ENCODE peak calls at places on chromosomes 2 and 18, in four cellular contexts. S, N, O and H are unnamed samples. For H3K36me3, the result is how much of the 10 kb centered on the place peaks cover.

GRCh38 chr2:96730212-96730611 is 9.7 kb downstream of the LMAN2L start:
- DNase-seq in N (no peak), S (no peak), O (no peak), H (no peak)

GRCh38 chr2:226661789-226662545 is 137.7 kb downstream of the IRS1 start:
- DNase-seq in O (peak), S (peak), N (no peak), H (no peak)

GRCh38 chr18:66833646-66834045 is 229.8 kb upstream of the CDH19 start:
- DNase-seq in O (no peak), N (no peak), S (no peak), H (no peak)

GRCh38 chr18:51196116-51196810 is 1.2 kb downstream of the MEX3C start:
- DNase-seq in N (peak), O (peak), S (peak), H (peak)

GRCh38 chr18:79742076-79742475 is 55.7 kb upstream of the KCNG2 start:
- DNase-seq in O (peak), S (no peak), N (no peak), H (no peak)

GRCh38 chr18:46660955-46661749 is 4.1 kb upstream of the LOXHD1 start:
- DNase-seq in S (no peak), N (no peak), O (no peak), H (no peak)

GRCh38 chr2:163692611-163693482 is 43.0 kb downstream of the FIGN start:
- DNase-seq in N (no peak), O (no peak), S (no peak), H (no peak)

GRCh38 chr2:7748717-7749415 is 831.7 kb downstream of the RNF144A start:
- DNase-seq in N (no peak), O (no peak), S (no peak), H (no peak)

GRCh38 chr2:237864030-237864931 is 4.9 kb downstream of the RAMP1 start:
- DNase-seq in N (peak), O (peak), S (peak), H (no peak)

GRCh38 chr2:23651187-23651983 is 266.4 kb downstream of the KLHL29 start:
- DNase-seq in O (no peak), N (no peak), S (no peak), H (no peak)

GRCh38 chr2:37692731-37693130 is 21.3 kb upstream of the CDC42EP3 start:
- DNase-seq in O (no peak), S (no peak), N (no peak), H (no peak)

GRCh38 chr2:170567427-170567826 is 147.7 kb upstream of the SP5 start:
- DNase-seq in N (no peak), O (no peak), S (no peak), H (no peak)

GRCh38 chr18:36811430-36811829 is 17.4 kb downstream of the TPGS2 start:
- DNase-seq in N (no peak), O (peak), S (no peak), H (no peak)

GRCh38 chr18:36812686-36813085 is 16.1 kb downstream of the TPGS2 start:
- DNase-seq in O (no peak), S (no peak), N (no peak), H (no peak)

GRCh38 chr18:36811955-36812354 is 16.8 kb downstream of the TPGS2 start:
- DNase-seq in N (no peak), S (no peak), O (no peak), H (no peak)

GRCh38 chr18:36808681-36809080 is 20.1 kb downstream of the TPGS2 start:
- DNase-seq in S (no peak), N (no peak), O (no peak), H (no peak)

GRCh38 chr18:36809590-36810381 is 19.0 kb downstream of the TPGS2 start:
- DNase-seq in N (no peak), S (no peak), O (peak), H (peak)
- H3K27ac ChIP-seq in N (no peak), S (no peak), O (no peak), H (no peak)

DNA sequence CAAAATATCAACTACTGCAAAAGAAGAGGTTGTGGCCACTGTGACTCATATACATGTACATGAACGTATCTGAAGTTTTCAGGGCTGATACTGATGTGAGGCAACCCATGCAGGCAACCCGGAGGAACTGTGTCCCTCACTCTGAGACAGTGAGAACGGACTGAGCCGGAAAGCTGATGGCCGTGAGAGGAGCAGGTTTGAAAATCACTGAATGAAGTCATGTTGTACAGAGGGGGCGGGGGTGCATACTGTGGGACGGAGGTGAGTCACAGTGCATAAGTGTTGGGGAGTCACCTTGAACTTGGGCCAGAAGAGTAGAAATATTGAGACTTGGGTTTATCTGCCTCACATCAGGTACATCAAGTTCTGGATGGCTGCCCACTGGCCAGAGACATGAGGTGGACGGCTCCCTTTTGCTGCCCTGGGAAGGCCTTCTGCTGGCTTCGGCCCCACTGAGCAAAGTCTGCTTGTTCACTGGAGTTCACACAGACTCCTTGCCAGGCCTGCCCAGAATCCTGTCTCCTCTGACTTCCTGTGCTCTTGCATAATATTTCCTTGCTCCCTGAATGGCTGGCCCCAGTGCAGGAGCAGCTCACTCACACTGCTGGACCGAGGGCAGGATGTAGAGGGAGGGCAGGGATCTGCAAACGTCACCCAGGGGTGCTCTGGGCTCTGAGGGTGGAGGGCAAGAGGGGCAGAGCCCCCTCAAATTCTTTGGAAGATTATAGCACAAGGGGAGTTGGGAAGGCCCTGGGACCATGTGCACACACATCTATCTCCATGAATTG is 18.1 kb downstream of the EPAS1 start:
- DNase-seq in N (peak), S (peak), O (peak), H (no peak)
- H3K4me3 ChIP-seq in N (no peak), S (no peak), O (no peak), H (no peak)

DNA sequence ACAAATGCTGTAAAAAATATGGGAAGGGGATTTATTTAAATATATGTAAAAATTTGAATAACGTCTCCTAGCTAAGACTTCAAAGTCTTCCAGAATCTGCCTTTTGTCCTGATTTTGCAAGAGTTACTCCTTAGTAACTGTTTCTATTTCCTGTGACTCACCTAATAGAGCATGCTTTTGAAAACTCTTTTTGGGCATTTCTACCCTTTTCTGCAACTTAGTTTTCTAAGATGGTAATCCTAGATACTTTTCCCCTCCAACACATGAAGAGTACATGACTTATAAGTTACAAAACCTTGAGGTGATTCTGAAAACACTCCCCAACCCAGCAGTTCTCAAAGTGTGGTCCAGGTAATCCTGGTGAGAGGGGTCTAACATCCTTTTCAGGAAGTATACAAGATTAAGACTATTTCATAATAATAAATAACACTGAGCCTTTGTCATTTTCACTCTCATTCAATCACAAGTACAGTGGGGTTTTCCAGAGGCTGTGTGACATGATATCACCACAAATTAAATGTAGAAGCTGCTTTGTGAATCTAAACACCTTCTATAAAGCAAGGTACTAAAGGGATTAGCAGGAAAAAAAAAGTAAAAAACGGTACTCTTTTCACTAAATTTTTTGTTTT is 31.9 kb downstream of the PPP4R3B start:
- DNase-seq in O (no peak), S (no peak), N (no peak), H (no peak)
- H3K36me3 ChIP-seq in O (under half), S (under half), N (half or more), H (under half)

DNA sequence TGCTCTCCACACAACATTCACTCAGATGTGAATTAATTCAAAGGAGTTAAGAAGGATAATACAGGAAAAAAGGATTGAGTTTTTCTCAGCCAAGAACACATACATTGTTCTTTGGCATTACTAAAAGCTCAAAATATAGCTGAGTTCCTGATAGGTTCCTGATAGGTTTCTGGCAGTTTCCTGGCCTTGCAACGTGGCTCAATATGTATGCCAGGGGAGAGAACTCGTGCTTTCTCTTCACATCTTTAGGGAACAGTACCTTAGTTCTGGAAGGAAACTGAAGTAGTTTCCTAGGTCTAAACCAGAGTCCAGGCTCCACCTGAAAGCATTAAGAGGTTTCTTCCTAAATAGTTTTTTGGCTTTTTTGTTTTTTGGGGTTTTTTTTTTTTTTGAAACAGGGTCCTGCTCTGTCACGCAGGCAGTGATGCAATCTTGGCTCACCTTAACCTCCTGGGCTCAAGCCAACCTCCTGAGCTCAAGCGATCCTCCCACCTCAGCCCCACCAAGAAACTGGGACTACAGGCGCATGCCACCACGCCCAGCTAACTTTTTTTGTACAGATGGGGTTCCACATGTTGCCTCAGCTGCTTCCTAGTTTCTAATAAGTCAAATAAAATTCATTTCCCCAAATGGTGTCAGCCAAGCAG is 42.8 kb downstream of the ESCO1 start:
- DNase-seq in O (no peak), N (no peak), S (peak), H (no peak)
- H3K27ac ChIP-seq in O (no peak), N (no peak), S (no peak), H (no peak)

DNA sequence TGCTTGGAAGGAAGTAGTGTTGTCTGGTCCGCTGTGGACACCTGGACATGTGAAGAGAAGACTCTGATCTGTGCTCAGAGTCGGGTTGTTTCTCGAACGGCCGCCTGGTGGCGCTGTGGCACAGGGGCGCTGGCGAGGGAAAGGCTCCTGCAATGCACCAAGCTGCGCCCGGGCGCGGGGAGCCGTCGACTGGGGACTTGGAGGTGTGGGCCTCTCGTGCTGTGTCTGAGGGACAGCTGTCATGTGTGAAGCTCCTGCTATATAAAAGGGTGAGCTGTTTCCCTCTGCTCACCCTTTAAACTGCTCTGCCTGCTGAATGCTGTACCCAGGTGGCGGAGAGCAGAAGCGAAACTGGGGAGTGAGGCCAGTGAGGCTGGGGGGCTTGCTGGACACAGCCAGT is 44.0 kb downstream of the GNAL start:
- DNase-seq in S (peak), N (peak), O (peak), H (peak)
- H3K4me3 ChIP-seq in S (no peak), N (peak), O (peak), H (no peak)